ENCODE peak calls at places on chromosomes 11 and 22, in six cellular contexts. D, T, N, C, U and A are unnamed samples.

GRCh38 chr22:25546751-25547150 is 17.7 kb upstream of the GRK3 start:
- DNase-seq in C (no peak), D (no peak), T (no peak), U (no peak), N (no peak), A (no peak)

GRCh38 chr11:115963170-115963569 is 459.0 kb upstream of the CADM1 start:
- DNase-seq in N (no peak), U (no peak), T (no peak), C (no peak), D (no peak), A (no peak)

GRCh38 chr22:20226077-20226716 is 41.9 kb downstream of the RTN4R start:
- DNase-seq in T (no peak), C (no peak), U (no peak), N (no peak), D (no peak), A (no peak)

GRCh38 chr11:36594316-36594989 is at the start of gene IFTAP:
- DNase-seq in N (no peak), U (peak), C (peak), T (peak), D (no peak), A (peak)

GRCh38 chr11:129375731-129376657 is at the start of gene BARX2:
- DNase-seq in N (no peak), U (no peak), C (peak), D (no peak), T (no peak), A (peak)

GRCh38 chr22:44870021-44870420 is 117.6 kb downstream of the ARHGAP8 start:
- DNase-seq in C (no peak), T (no peak), N (no peak), D (no peak), U (no peak), A (peak)

GRCh38 chr22:36773935-36774334 is 2.0 kb downstream of the IFT27 start:
- DNase-seq in U (no peak), C (no peak), D (no peak), T (no peak), N (no peak), A (peak)

GRCh38 chr22:21443735-21444421 is 23.3 kb upstream of the TMEM191C start:
- DNase-seq in T (peak), U (no peak), N (no peak), D (no peak), C (no peak), A (no peak)

GRCh38 chr11:134645576-134645975 is 233.5 kb upstream of the B3GAT1 start:
- DNase-seq in N (no peak), T (no peak), D (no peak), U (no peak), C (no peak), A (no peak)

GRCh38 chr11:130522284-130522961 is 74.0 kb downstream of the ADAMTS15 start:
- DNase-seq in T (peak), C (peak), N (no peak), U (no peak), D (no peak), A (peak)

GRCh38 chr11:80846979-80847378 is 1406.1 kb upstream of the TENM4 start:
- DNase-seq in U (no peak), T (no peak), N (no peak), C (no peak), D (no peak), A (no peak)

GRCh38 chr22:27226666-27227065 is 569.3 kb downstream of the MIAT start:
- DNase-seq in N (no peak), U (no peak), D (no peak), C (no peak), T (no peak), A (peak)

GRCh38 chr11:115207166-115207591 is 297.0 kb downstream of the CADM1 start:
- DNase-seq in U (no peak), D (no peak), C (no peak), N (no peak), T (no peak), A (no peak)

GRCh38 chr11:119055901-119056300 is 1.1 kb downstream of the HYOU1 start:
- DNase-seq in N (no peak), T (no peak), C (no peak), U (no peak), D (no peak), A (peak)

GRCh38 chr22:31753005-31753633 is 700 bp upstream of the DEPDC5 start:
- DNase-seq in D (no peak), T (peak), N (no peak), U (no peak), C (peak), A (peak)

GRCh38 chr22:29186302-29186701 is 19.4 kb upstream of the EMID1 start:
- DNase-seq in C (no peak), D (no peak), U (no peak), T (no peak), N (no peak), A (no peak)

GRCh38 chr11:96279018-96279417 is 64.0 kb downstream of the MAML2 start:
- DNase-seq in T (no peak), U (no peak), D (no peak), C (no peak), N (no peak), A (no peak)

GRCh38 chr11:19241260-19242183 is 777 bp upstream of the E2F8 start:
- DNase-seq in U (no peak), C (no peak), T (peak), D (peak), N (no peak), A (peak)

GRCh38 chr11:19237381-19237780 is 3.4 kb downstream of the E2F8 start:
- DNase-seq in D (no peak), U (no peak), T (no peak), C (no peak), N (no peak), A (no peak)

GRCh38 chr11:19237813-19238212 is 2.9 kb downstream of the E2F8 start:
- DNase-seq in U (no peak), C (no peak), N (no peak), T (no peak), D (no peak), A (no peak)

GRCh38 chr11:19240420-19241259 is at the start of gene E2F8:
- DNase-seq in U (peak), N (peak), T (peak), C (peak), D (peak), A (peak)

DNA sequence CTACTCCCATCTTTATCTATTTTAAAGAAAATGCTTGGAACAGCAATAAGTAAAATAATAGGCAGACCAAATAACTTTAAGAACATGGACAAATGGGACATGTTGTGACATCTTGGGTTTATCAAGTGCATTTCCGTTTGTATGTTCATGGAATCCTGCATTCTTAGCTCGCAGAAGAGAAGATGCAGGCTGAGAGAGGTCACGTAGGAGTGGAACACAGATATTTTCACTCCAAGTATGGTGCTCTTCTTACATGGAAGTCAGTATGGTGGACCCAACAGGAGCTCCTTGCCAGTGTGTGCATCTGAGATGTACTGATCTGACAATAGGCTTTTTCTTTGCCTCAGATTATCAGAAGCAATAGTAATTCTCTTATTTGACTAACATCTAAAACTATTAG is 1.7 kb downstream of the E2F8 start:
- DNase-seq in C (no peak), T (no peak), U (no peak), D (no peak), N (no peak), A (no peak)
- H3K4me3 ChIP-seq in C (no peak), T (no peak), U (no peak), D (peak), N (no peak), A (no peak)

DNA sequence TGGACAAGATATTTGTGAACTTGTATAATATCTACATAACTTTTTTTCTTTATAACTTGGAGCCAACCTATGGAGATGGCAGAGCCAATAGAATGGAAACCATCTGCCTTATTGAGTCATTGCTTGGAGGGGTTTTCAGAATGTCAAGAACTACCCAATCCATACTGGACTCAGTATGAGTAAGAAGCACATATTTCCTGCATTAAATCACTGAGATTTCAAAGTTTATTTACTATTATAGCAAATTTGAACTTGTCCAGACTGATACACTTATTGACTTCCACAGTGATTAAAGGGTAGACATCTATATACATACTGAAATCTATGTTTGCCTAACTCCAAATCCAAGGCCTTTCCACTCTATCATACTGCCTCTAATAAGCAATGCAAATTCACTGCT is 704.0 kb downstream of the KCNA4 start:
- DNase-seq in U (no peak), T (no peak), C (no peak), D (no peak), N (no peak), A (no peak)
- H3K27ac ChIP-seq in U (no peak), T (no peak), C (no peak), D (no peak), N (no peak), A (peak)

GRCh38 chr22:38325575-38325974 is 8.3 kb upstream of the CSNK1E start:
- DNase-seq in T (no peak), N (no peak), U (no peak), C (no peak), D (no peak), A (peak)

GRCh38 chr22:38327396-38327795 is 10.2 kb upstream of the CSNK1E start:
- DNase-seq in N (no peak), D (no peak), T (no peak), C (peak), U (no peak), A (peak)

DNA sequence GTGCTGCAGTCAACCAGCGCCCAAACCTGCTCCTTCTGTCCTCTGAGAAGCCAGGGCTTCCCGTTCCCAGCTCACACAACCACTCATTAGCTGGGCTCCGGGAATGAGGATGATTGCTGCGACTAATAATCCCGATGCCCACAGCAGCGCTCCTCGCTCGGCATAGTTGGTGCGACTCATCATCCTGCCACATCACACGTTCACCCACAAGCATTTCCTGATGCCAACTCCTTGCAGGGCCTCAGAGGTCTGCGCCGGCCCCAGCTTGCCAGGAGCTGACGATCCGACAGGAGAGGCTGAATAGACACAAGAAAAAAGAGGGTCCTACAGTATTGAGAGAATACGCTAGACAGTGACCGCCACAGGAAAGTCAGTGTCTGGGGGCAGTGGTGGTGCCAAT is 10.6 kb upstream of the CSNK1E start:
- DNase-seq in N (no peak), U (no peak), T (no peak), D (no peak), C (peak), A (peak)
- H3K4me3 ChIP-seq in N (no peak), U (no peak), T (no peak), D (no peak), C (peak), A (peak)

GRCh38 chr11:83975984-83976383 is 689.8 kb upstream of the CCDC90B start:
- DNase-seq in C (no peak), D (no peak), N (no peak), T (no peak), U (no peak), A (no peak)

GRCh38 chr11:83972536-83972935 is 686.4 kb upstream of the CCDC90B start:
- DNase-seq in C (no peak), U (no peak), N (no peak), T (no peak), D (no peak), A (no peak)

GRCh38 chr11:83971063-83971462 is 684.9 kb upstream of the CCDC90B start:
- DNase-seq in U (no peak), D (no peak), T (no peak), N (no peak), C (no peak), A (no peak)

GRCh38 chr11:83970061-83970671 is 684.0 kb upstream of the CCDC90B start:
- DNase-seq in U (no peak), C (no peak), T (no peak), N (no peak), D (no peak), A (no peak)
- H3K27ac ChIP-seq in U (no peak), C (no peak), T (no peak), N (no peak), D (no peak), A (no peak)

GRCh38 chr22:49791682-49792081 is 36.0 kb downstream of the BRD1 start:
- DNase-seq in D (no peak), T (no peak), N (no peak), C (no peak), U (no peak), A (no peak)

GRCh38 chr22:49790912-49791311 is 36.8 kb downstream of the BRD1 start:
- DNase-seq in D (no peak), U (no peak), N (no peak), T (no peak), C (no peak), A (no peak)

GRCh38 chr22:49787861-49788260 is 39.8 kb downstream of the BRD1 start:
- DNase-seq in T (no peak), N (no peak), C (no peak), D (no peak), U (no peak), A (no peak)

GRCh38 chr22:49788492-49788891 is 39.2 kb downstream of the BRD1 start:
- DNase-seq in N (no peak), C (peak), D (no peak), T (peak), U (no peak), A (peak)

GRCh38 chr22:49789289-49790141 is 38.2 kb downstream of the BRD1 start:
- DNase-seq in U (peak), T (peak), D (no peak), N (peak), C (no peak), A (peak)
- H3K4me3 ChIP-seq in U (peak), T (no peak), D (peak), N (peak), C (no peak), A (no peak)

DNA sequence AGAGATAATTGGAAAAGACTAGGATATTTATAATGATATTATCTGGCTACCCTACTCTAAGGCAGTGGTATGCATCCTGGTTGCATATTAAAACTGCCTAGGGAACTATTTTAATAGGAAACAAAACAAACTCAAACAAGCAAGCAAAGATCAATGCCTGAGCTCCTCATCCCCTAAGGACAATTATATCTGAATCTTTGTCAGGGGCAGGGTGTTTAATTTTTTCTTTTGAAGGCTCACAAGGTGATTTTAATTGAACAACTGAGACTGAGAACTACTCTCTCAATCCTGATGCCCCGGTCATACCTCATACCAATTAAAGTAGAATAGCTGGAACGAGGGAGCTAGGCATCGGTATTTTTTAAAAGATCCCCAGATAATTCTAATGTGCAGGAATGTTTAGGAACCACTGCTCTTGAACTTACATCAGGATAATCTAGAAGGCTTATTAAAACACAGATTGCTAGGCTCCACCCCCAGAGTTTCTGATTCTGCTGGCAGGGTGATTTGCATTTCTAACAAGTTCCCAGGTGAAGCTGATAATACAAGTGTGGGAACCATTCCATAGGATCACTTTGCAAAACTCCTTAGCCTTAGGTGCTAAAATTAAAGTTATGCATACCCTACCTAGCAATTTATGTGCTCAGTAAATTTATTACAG is 416.5 kb downstream of the GUCY1A2 start:
- DNase-seq in N (no peak), C (no peak), T (no peak), U (no peak), D (no peak), A (no peak)
- H3K27ac ChIP-seq in N (no peak), C (no peak), T (no peak), U (no peak), D (no peak), A (no peak)

GRCh38 chr11:46332568-46333128 is 14.6 kb upstream of the DGKZ start:
- DNase-seq in T (no peak), C (no peak), U (peak), D (no peak), N (no peak), A (no peak)
- H3K4me3 ChIP-seq in T (peak), C (peak), U (peak), D (no peak), N (peak), A (peak)

DNA sequence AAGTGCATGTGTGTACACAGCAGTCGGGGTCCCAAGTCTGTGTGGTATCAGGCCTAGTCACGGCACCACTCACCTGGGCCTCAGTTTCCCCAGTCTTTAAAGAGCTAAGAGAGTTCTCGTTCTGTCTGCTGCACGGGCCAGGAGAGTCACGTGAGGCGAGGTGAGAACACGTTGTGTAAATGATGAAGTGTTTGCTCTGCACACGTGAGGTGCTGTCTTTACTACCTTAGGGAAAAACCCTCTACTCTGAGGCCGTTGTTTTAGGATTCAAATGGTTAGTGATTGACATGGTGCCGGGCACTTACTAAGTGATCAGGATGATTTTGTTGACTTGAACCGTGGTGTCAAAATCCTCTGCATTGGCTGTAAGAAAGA is 86.5 kb upstream of the PPARA start:
- DNase-seq in N (no peak), U (no peak), T (no peak), C (peak), D (no peak), A (no peak)
- H3K27ac ChIP-seq in N (no peak), U (no peak), T (peak), C (peak), D (no peak), A (peak)